ENCODE peak calls at places on chromosomes 13 and 19, in seven cellular contexts. C is pancreas, U is heart right ventricle, B is neural progenitor cell, Y is cardiac muscle cell, H is fibroblast of lung, W is transverse colon. T is an unnamed sample.

GRCh38 chr13:21546372-21546771 is 57.6 kb downstream of the MICU2 start:
- DNase-seq in H (peak; percentile 15), U (no peak), B (no peak), C (no peak), Y (peak; percentile 32), W (no peak), T (no peak)

GRCh38 chr19:41225238-41226052 is 6.4 kb downstream of the AXL start:
- DNase-seq in Y (peak; percentile 98), C (peak; percentile 34), W (peak; percentile 48), B (peak; percentile 65), U (no peak), H (peak; percentile 99), T (peak; percentile 80)

GRCh38 chr13:19862511-19863313 is 737 bp downstream of the ZMYM5 start:
- DNase-seq in C (peak; percentile 38), Y (peak; percentile 28), B (peak; percentile 66), U (peak; percentile 29), W (peak; percentile 35), H (peak; percentile 26), T (no peak)

GRCh38 chr13:113852536-113853517 is 11.0 kb downstream of the GAS6 start:
- DNase-seq in H (no peak), B (no peak), U (no peak), C (no peak), W (no peak), Y (no peak), T (no peak)

GRCh38 chr13:69324109-69324886 is 783.3 kb upstream of the ATXN8OS start:
- DNase-seq in C (no peak), H (peak; percentile 56), W (no peak), U (no peak), Y (no peak), B (peak; percentile 29), T (no peak)

GRCh38 chr13:110525328-110526319 is 35.9 kb downstream of the RAB20 start:
- DNase-seq in Y (no peak), H (no peak), C (peak; percentile 31), W (peak; percentile 46), U (peak; percentile 51), B (no peak), T (no peak)

GRCh38 chr19:53892981-53893325 is 11.0 kb downstream of the PRKCG start:
- DNase-seq in B (peak; percentile 84), Y (no peak), H (no peak), C (no peak), W (no peak), U (no peak), T (no peak)

GRCh38 chr19:50496189-50497029 is 14.6 kb downstream of the JOSD2 start:
- DNase-seq in U (peak; percentile 75), B (peak; percentile 81), C (peak; percentile 57), Y (peak; percentile 49), H (no peak), W (no peak), T (no peak)

GRCh38 chr19:42762782-42763181 is 2.7 kb downstream of the PSG8 start:
- DNase-seq in C (no peak), H (no peak), U (no peak), B (no peak), Y (no peak), W (no peak), T (no peak)

GRCh38 chr13:42996584-42996983 is 4.5 kb upstream of the EPSTI1 start:
- DNase-seq in B (no peak), H (peak; percentile 84), Y (peak; percentile 69), C (no peak), W (no peak), U (no peak), T (no peak)

GRCh38 chr13:20134732-20135131 is 26.1 kb downstream of the GJA3 start:
- DNase-seq in Y (no peak), B (no peak), H (no peak), W (no peak), U (no peak), C (no peak), T (no peak)

GRCh38 chr13:95677564-95678386 is 836 bp downstream of the DNAJC3 start:
- DNase-seq in U (no peak), Y (peak; percentile 45), W (peak; percentile 63), H (peak; percentile 31), B (peak; percentile 57), C (no peak), T (no peak)

DNA sequence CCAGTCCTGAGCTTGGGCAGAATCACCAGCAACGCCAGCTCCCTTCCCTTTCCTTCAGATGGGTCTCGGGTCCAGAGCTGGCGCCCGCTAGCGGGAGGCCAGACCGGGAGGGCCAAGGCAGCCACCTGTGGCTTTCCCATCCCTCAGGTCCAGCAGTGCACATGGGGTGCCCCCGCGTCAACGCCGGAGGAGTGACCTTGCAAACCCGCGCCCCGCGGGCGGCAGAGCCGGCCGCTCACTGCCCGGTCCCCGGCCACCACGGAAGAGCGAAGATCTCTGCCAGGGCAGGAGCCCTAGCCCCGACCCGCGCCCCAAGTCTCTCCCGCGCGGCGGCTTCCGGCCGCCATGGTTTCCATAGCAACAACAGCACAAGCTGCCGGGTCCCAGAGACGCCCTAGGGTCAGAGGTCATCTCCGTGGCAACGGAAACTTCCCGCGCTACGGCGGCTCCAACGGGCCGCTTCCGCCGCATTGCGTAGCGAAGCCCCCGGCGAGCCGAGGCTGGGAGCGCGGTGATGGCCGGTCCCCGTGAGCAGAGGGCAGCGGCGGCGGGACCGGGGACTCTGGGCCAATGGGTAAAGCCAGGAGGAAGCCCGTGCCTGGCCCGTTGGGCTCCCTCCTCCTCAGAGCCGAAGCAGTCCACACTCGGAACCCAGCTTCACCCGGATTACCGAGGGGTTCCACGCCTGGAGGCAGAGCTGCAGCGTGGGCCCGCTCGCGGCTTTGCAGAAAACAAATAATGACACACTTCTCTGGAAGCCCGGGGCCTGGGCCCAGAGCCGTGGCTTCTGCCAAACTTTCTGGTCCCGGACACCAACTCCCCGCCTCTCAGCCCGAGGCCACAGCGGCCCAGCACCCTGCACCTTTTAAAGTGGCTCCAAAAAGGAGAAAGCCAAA is 7.4 kb downstream of the FGF14 start:
- DNase-seq in B (peak; percentile 98), H (peak; percentile 95), W (peak; percentile 93), C (peak; percentile 97), Y (peak; percentile 92), U (peak; percentile 95), T (no peak)
- TF ChIP-seq CTCF in B (peak; percentile 49), H (peak; percentile 38), W (peak; percentile 12), C (no peak), Y (peak; percentile 26), U (peak; percentile 31), T (no peak)

GRCh38 chr19:58213075-58213369 is 15.7 kb upstream of the ZNF544 start:
- DNase-seq in B (no peak), U (no peak), Y (no peak), H (no peak), W (no peak), C (no peak), T (no peak)

GRCh38 chr19:58212336-58213074 is 16.2 kb upstream of the ZNF544 start:
- DNase-seq in H (no peak), B (no peak), U (no peak), W (no peak), Y (no peak), C (no peak), T (no peak)

GRCh38 chr19:58217069-58217481 is 11.6 kb upstream of the ZNF544 start:
- DNase-seq in Y (no peak), C (no peak), U (no peak), H (no peak), W (no peak), B (no peak), T (no peak)

GRCh38 chr19:58218899-58219298 is 9.8 kb upstream of the ZNF544 start:
- DNase-seq in B (peak; percentile 26), W (no peak), H (peak; percentile 25), C (no peak), U (no peak), Y (peak; percentile 44), T (no peak)

GRCh38 chr19:58217607-58218391 is 10.9 kb upstream of the ZNF544 start:
- DNase-seq in B (no peak), W (no peak), H (no peak), U (no peak), Y (no peak), C (no peak), T (no peak)
- H3K9me3 ChIP-seq in B (peaks cover 12% of the 10 kb centered on the region), W (peaks cover 69% of the 10 kb centered on the region), H (no peaks in the 10 kb centered on the region), U (peaks cover 99% of the 10 kb centered on the region), Y (peaks cover 4% of the 10 kb centered on the region), C (no peaks in the 10 kb centered on the region), T (peaks cover 62% of the 10 kb centered on the region)

DNA sequence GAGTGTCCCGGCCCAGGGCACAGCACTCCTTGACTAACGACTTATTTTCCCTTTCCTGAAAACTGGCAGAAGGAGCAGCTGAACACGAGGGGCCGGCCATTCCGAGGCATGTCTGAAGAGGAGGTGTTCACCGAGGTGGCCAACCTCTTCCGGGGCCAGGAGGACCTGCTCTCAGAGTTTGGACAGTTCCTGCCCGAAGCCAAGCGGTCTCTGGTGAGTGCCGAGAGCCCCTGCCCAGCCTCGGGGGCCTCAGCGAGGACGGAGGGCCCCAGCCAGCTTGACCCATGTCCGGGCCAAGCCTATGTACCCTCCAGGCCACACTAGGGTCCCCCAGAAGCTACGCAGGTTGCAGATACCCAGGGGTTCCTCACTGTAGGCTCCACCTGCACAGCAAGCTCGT is 17.7 kb downstream of the SIN3B start:
- DNase-seq in W (no peak), C (no peak), U (no peak), Y (no peak), H (no peak), B (no peak), T (no peak)
- TF ChIP-seq CTCF in W (no peak), C (no peak), U (no peak), Y (no peak), H (no peak), B (no peak), T (no peak)

GRCh38 chr19:57570707-57571106 is 8.0 kb downstream of the ZNF416 start:
- DNase-seq in B (no peak), W (no peak), H (no peak), Y (no peak), U (no peak), C (no peak), T (no peak)

GRCh38 chr19:57578487-57579205 is at the start of gene ZNF416:
- DNase-seq in U (peak; percentile 95), H (peak; percentile 99), W (peak; percentile 97), Y (peak; percentile 99), C (peak; percentile 96), B (peak; percentile 100), T (peak; percentile 97)

GRCh38 chr19:57572415-57572947 is 6.2 kb downstream of the ZNF416 start:
- DNase-seq in Y (no peak), B (no peak), W (no peak), H (no peak), U (no peak), C (no peak), T (no peak)

DNA sequence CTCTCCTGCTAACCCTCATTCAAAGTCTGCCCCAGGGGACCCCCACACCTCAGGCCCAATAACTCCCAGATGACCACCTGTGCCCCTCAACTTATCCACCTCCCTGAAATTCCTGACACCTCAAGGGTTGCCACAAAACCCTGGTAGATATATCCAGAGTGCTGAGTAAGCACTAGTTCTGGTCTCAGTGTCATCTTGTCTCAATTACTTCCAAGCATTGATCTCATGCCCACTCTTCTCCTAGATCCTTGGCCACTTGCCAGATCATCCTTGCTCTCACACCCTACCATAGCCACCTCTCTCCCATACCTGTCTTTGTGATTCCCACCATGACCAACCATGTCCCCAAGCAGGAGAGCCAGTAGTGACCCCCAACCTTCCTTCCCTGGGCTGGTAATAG is 2.0 kb downstream of the ZNF416 start:
- DNase-seq in U (no peak), B (no peak), Y (no peak), W (no peak), C (no peak), H (no peak), T (no peak)
- H3K9me3 ChIP-seq in U (peaks cover 64% of the 10 kb centered on the region), B (peaks cover 12% of the 10 kb centered on the region), Y (no peaks in the 10 kb centered on the region), W (peaks cover 53% of the 10 kb centered on the region), C (no peaks in the 10 kb centered on the region), H (peaks cover 20% of the 10 kb centered on the region), T (peaks cover 20% of the 10 kb centered on the region)